ENCODE peak calls at places on chromosome 4, in five cellular contexts. One of them, this sample, is unnamed.

GRCh38 chr4:184676093-184676492 is 26.6 kb downstream of the PRIMPOL start:
- DNase-seq in HEK293T: no peak
- DNase-seq in lower lobe of right lung: no peak
- DNase-seq in EH: no peak
- DNase-seq in stimulated activated CD8-positive, alpha-beta memory T cell treated with anti-CD3 and anti-CD28 coated beads, Interleukin-7, amount 100 ng/mL, for 24 hours: no peak
- DNase-seq in this sample: no peak

GRCh38 chr4:25892796-25893195 is 21.2 kb upstream of the SMIM20 start:
- DNase-seq in HEK293T: no peak
- DNase-seq in lower lobe of right lung: no peak
- DNase-seq in EH: no peak
- DNase-seq in stimulated activated CD8-positive, alpha-beta memory T cell treated with anti-CD3 and anti-CD28 coated beads, Interleukin-7, amount 100 ng/mL, for 24 hours: no peak
- DNase-seq in this sample: no peak

GRCh38 chr4:7238300-7238960 is 46.1 kb downstream of the SORCS2 start:
- DNase-seq in HEK293T: no peak
- DNase-seq in lower lobe of right lung: no peak
- DNase-seq in EH: no peak
- DNase-seq in stimulated activated CD8-positive, alpha-beta memory T cell treated with anti-CD3 and anti-CD28 coated beads, Interleukin-7, amount 100 ng/mL, for 24 hours: no peak
- DNase-seq in this sample: no peak

GRCh38 chr4:110164251-110164650 is 34.2 kb downstream of the ELOVL6 start:
- DNase-seq in HEK293T: no peak
- DNase-seq in lower lobe of right lung: no peak
- DNase-seq in EH: peak
- DNase-seq in stimulated activated CD8-positive, alpha-beta memory T cell treated with anti-CD3 and anti-CD28 coated beads, Interleukin-7, amount 100 ng/mL, for 24 hours: no peak
- DNase-seq in this sample: no peak

GRCh38 chr4:108155373-108155772 is 13.4 kb downstream of the LEF1 start:
- DNase-seq in HEK293T: no peak
- DNase-seq in lower lobe of right lung: no peak
- DNase-seq in EH: no peak
- DNase-seq in stimulated activated CD8-positive, alpha-beta memory T cell treated with anti-CD3 and anti-CD28 coated beads, Interleukin-7, amount 100 ng/mL, for 24 hours: no peak
- DNase-seq in this sample: no peak

GRCh38 chr4:18445110-18445509 is 423.6 kb upstream of the LCORL start:
- DNase-seq in HEK293T: no peak
- DNase-seq in lower lobe of right lung: no peak
- DNase-seq in EH: no peak
- DNase-seq in stimulated activated CD8-positive, alpha-beta memory T cell treated with anti-CD3 and anti-CD28 coated beads, Interleukin-7, amount 100 ng/mL, for 24 hours: no peak
- DNase-seq in this sample: no peak

GRCh38 chr4:142404191-142404611 is 441.9 kb downstream of the INPP4B start:
- DNase-seq in HEK293T: no peak
- DNase-seq in lower lobe of right lung: no peak
- DNase-seq in EH: peak
- DNase-seq in stimulated activated CD8-positive, alpha-beta memory T cell treated with anti-CD3 and anti-CD28 coated beads, Interleukin-7, amount 100 ng/mL, for 24 hours: no peak
- DNase-seq in this sample: no peak

GRCh38 chr4:55378617-55379467 is 16.9 kb upstream of the TMEM165 start:
- DNase-seq in HEK293T: no peak
- DNase-seq in lower lobe of right lung: peak
- DNase-seq in EH: peak
- DNase-seq in stimulated activated CD8-positive, alpha-beta memory T cell treated with anti-CD3 and anti-CD28 coated beads, Interleukin-7, amount 100 ng/mL, for 24 hours: no peak
- DNase-seq in this sample: no peak

GRCh38 chr4:123986268-123986798 is 589.7 kb downstream of the SPRY1 start:
- DNase-seq in HEK293T: no peak
- DNase-seq in lower lobe of right lung: no peak
- DNase-seq in EH: peak
- DNase-seq in stimulated activated CD8-positive, alpha-beta memory T cell treated with anti-CD3 and anti-CD28 coated beads, Interleukin-7, amount 100 ng/mL, for 24 hours: no peak
- DNase-seq in this sample: peak